ENCODE peak calls at places on chromosome 1, in five cellular contexts. U, V, H, O and E are unnamed samples.

GRCh38 chr1:162914601-162915000 is 53.6 kb upstream of the CCDC190 start:
- DNase-seq in V (no peak), O (no peak), U (no peak), H (no peak), E (no peak)

GRCh38 chr1:21691739-21692138 is 22.6 kb upstream of the RAP1GAP start:
- DNase-seq in H (no peak), U (no peak), V (no peak), O (no peak), E (no peak)

GRCh38 chr1:44031051-44031899 is at the start of gene SLC6A9:
- DNase-seq in V (peak; percentile 79), H (peak; percentile 31), U (peak; percentile 67), O (peak; percentile 54), E (no peak)

GRCh38 chr1:86296305-86297205 is 99.6 kb downstream of the ODF2L start:
- DNase-seq in V (no peak), H (no peak), O (no peak), U (no peak), E (no peak)

GRCh38 chr1:17436380-17437174 is 2.9 kb downstream of the RCC2 start:
- DNase-seq in O (no peak), U (no peak), V (no peak), H (no peak), E (no peak)

GRCh38 chr1:85374160-85374559 is 90.8 kb downstream of the DDAH1 start:
- DNase-seq in O (no peak), H (peak; percentile 47), U (no peak), V (no peak), E (no peak)

GRCh38 chr1:25768999-25769398 is 31.0 kb upstream of the SELENON start:
- DNase-seq in H (no peak), U (no peak), O (no peak), V (no peak), E (no peak)

GRCh38 chr1:225450491-225451191 is 22.8 kb upstream of the LBR start:
- DNase-seq in U (no peak), H (peak; percentile 78), O (no peak), V (no peak), E (no peak)

GRCh38 chr1:59498640-59499039 is 201.7 kb downstream of the FGGY start:
- DNase-seq in O (no peak), H (peak; percentile 31), V (no peak), U (no peak), E (peak; percentile 26)

GRCh38 chr1:236142358-236143103 is at the start of gene GPR137B:
- DNase-seq in O (peak; percentile 94), U (peak; percentile 40), H (no peak), V (peak; percentile 65), E (peak; percentile 86)

GRCh38 chr1:1374068-1374860 is 743 bp downstream of the AURKAIP1 start:
- DNase-seq in U (peak; percentile 66), O (peak; percentile 34), H (no peak), V (no peak), E (peak; percentile 16)

GRCh38 chr1:166822385-166822784 is 16.9 kb upstream of the POGK start:
- DNase-seq in O (peak; percentile 45), U (peak; percentile 77), V (peak; percentile 68), H (no peak), E (no peak)

GRCh38 chr1:200279810-200280411 is 129.9 kb downstream of the ZNF281 start:
- DNase-seq in O (peak; percentile 62), V (peak; percentile 84), U (peak; percentile 66), H (peak; percentile 64), E (no peak)

GRCh38 chr1:47579809-47580208 is 142.0 kb downstream of the FOXD2 start:
- DNase-seq in O (no peak), V (no peak), H (no peak), U (no peak), E (no peak)

GRCh38 chr1:109254621-109255096 is 5.3 kb downstream of the CELSR2 start:
- DNase-seq in O (peak; percentile 60), V (no peak), H (no peak), U (peak; percentile 90), E (no peak)

GRCh38 chr1:106360252-106360651 is 696.2 kb upstream of the PRMT6 start:
- DNase-seq in U (no peak), O (no peak), H (no peak), V (no peak), E (no peak)

GRCh38 chr1:31617917-31618746 is 643 bp downstream of the HCRTR1 start:
- DNase-seq in O (peak; percentile 94), V (peak; percentile 88), U (peak; percentile 89), H (peak; percentile 19), E (no peak)

GRCh38 chr1:94805912-94806311 is 14.2 kb upstream of the SLC44A3 start:
- DNase-seq in U (peak; percentile 65), H (peak; percentile 45), O (peak; percentile 63), V (peak; percentile 75), E (peak; percentile 58)

GRCh38 chr1:230291731-230292620 is 134.2 kb downstream of the PGBD5 start:
- DNase-seq in U (no peak), H (no peak), O (no peak), V (no peak), E (no peak)

GRCh38 chr1:27956761-27957160 is 3.0 kb upstream of the XKR8 start:
- DNase-seq in V (no peak), H (no peak), O (no peak), U (no peak), E (no peak)

GRCh38 chr1:9182784-9183257 is 51.8 kb upstream of the H6PD start:
- DNase-seq in V (peak; percentile 58), U (no peak), O (peak; percentile 76), H (no peak), E (no peak)

GRCh38 chr1:223704921-223705878 is 7.1 kb upstream of the CAPN2 start:
- DNase-seq in V (no peak), U (no peak), O (no peak), H (no peak), E (no peak)

GRCh38 chr1:21530368-21531016 is 21.3 kb downstream of the ALPL start:
- DNase-seq in H (no peak), O (no peak), V (no peak), U (no peak), E (no peak)

GRCh38 chr1:220925707-220926106 is 46.5 kb downstream of the HLX start:
- DNase-seq in U (no peak), V (no peak), O (no peak), H (peak; percentile 67), E (no peak)
- TF ChIP-seq GABPA in U (no peak), V (no peak), O (no peak), H (no peak), E (no peak)

GRCh38 chr1:54842206-54842915 is 41.2 kb upstream of the TTC22 start:
- DNase-seq in H (no peak), U (no peak), V (peak; percentile 33), O (no peak), E (no peak)
- TF ChIP-seq GABPA in H (no peak), U (no peak), V (no peak), O (no peak), E (no peak)

GRCh38 chr1:218257371-218257770 is 27.7 kb upstream of the RRP15 start:
- DNase-seq in H (no peak), V (no peak), U (no peak), O (no peak), E (no peak)

GRCh38 chr1:218259339-218259738 is 25.8 kb upstream of the RRP15 start:
- DNase-seq in U (no peak), V (no peak), H (no peak), O (no peak), E (no peak)

GRCh38 chr1:218262259-218262658 is 22.8 kb upstream of the RRP15 start:
- DNase-seq in O (no peak), V (no peak), H (no peak), U (no peak), E (no peak)

GRCh38 chr1:218257971-218258370 is 27.1 kb upstream of the RRP15 start:
- DNase-seq in O (no peak), H (no peak), U (no peak), V (no peak), E (no peak)

DNA sequence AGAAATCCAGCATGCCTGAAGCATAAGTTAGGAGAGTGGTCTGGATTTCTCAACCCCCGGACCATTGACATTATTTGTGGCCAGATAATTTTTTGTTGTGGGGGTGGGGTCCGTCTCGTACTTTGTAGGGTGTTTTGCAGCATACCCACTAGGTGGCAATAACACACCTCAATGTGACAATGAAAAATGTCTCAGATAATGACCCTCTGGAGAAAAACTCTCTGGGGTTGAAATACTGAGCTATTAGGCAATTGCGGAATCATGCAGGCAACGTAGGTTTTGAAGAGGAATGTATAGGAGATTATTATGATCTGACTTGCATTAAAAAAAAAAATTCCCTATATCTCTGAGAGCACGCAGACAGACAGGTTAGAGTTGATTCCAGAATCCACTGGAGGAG is 25.3 kb upstream of the RRP15 start:
- DNase-seq in U (peak; percentile 36), O (no peak), V (no peak), H (peak; percentile 7), E (peak; percentile 27)
- TF ChIP-seq GABPA in U (no peak), O (no peak), V (no peak), H (no peak), E (no peak)

GRCh38 chr1:55555971-55556370 is 340.8 kb upstream of the USP24 start:
- DNase-seq in V (no peak), O (peak; percentile 12), U (no peak), H (no peak), E (no peak)
- TF ChIP-seq GABPA in V (no peak), O (no peak), U (no peak), H (no peak), E (no peak)

GRCh38 chr1:39154553-39155361 is 49.7 kb upstream of the MACF1 start:
- DNase-seq in O (no peak), H (peak; percentile 57), U (no peak), V (no peak), E (no peak)
- TF ChIP-seq GABPA in O (no peak), H (no peak), U (no peak), V (no peak), E (no peak)

GRCh38 chr1:227780101-227781044 is 35.1 kb upstream of the PRSS38 start:
- DNase-seq in V (peak; percentile 37), U (no peak), O (no peak), H (no peak), E (no peak)
- TF ChIP-seq GABPA in V (no peak), U (no peak), O (no peak), H (no peak), E (no peak)

DNA sequence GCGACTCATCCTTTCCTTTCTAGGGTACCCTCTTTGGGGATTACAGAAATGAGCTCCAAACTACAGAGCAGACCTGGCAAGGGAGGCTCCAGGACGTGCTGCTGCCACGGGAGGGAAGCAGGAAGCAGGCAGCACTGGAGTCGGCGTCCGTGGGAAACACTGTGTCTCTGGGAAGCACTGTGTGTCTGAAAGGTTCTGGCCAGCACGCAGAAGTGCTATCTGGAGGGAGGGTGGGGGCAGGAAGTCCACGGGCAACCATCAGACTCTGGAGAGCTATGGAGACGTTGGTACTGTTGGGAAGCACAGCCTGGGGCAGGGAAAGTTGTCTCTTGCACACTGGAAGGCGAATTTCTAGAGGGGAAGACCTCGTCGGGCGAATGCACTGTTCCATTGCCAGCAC is 343.2 kb upstream of the VAMP3 start:
- DNase-seq in U (no peak), V (no peak), H (no peak), O (no peak), E (no peak)
- TF ChIP-seq GABPA in U (no peak), V (no peak), H (no peak), O (no peak), E (no peak)